ENCODE peak calls at places on chromosomes 4 and X, in six cellular contexts. L is aorta, F is right lobe of liver, M is body of pancreas, E is PC-3, N is uterus. U is an unnamed sample. For H3K4me1, the result is how much of the 10 kb centered on the place peaks cover.

GRCh38 chr4:6252051-6252450 is 17.6 kb upstream of the WFS1 start:
- DNase-seq in E (no peak), F (no peak), M (no peak), L (no peak), N (no peak), U (no peak)

GRCh38 chrX:35439042-35439639 is 359.0 kb upstream of the MAGEB16 start:
- DNase-seq in M (no peak), F (no peak), L (no peak), N (no peak), E (no peak), U (no peak)

GRCh38 chr4:92606227-92606626 is 302.5 kb downstream of the GRID2 start:
- DNase-seq in N (no peak), M (no peak), E (no peak), L (no peak), F (no peak), U (no peak)

GRCh38 chr4:84814100-84814750 is 152.3 kb downstream of the WDFY3 start:
- DNase-seq in L (no peak), F (no peak), N (peak), E (peak), M (peak), U (peak)

GRCh38 chr4:20474119-20474518 is 222.4 kb downstream of the SLIT2 start:
- DNase-seq in M (no peak), N (no peak), L (no peak), E (peak), F (no peak), U (no peak)

GRCh38 chr4:17962171-17962570 is 59.4 kb downstream of the LCORL start:
- DNase-seq in F (no peak), L (no peak), N (no peak), M (no peak), E (no peak), U (no peak)

GRCh38 chr4:30616943-30617646 is 103.1 kb upstream of the PCDH7 start:
- DNase-seq in F (no peak), L (no peak), M (no peak), E (no peak), N (no peak), U (no peak)

GRCh38 chr4:98434816-98435215 is 173.6 kb downstream of the RAP1GDS1 start:
- DNase-seq in N (no peak), L (no peak), E (no peak), M (no peak), F (no peak), U (no peak)

GRCh38 chrX:101659601-101660063 is at the start of gene ARMCX2:
- DNase-seq in F (no peak), N (peak), L (peak), E (no peak), M (peak), U (no peak)

GRCh38 chrX:103446665-103447302 is 70.4 kb downstream of the BEX3 start:
- DNase-seq in L (no peak), M (no peak), N (no peak), F (no peak), E (no peak), U (peak)

GRCh38 chrX:128699716-128700285 is 647.6 kb upstream of the ACTRT1 start:
- DNase-seq in M (no peak), N (no peak), L (no peak), F (no peak), E (no peak), U (no peak)

GRCh38 chrX:120999413-120999812 is 13.9 kb upstream of the CT47A1 start:
- DNase-seq in M (no peak), N (no peak), L (no peak), E (no peak), F (no peak), U (no peak)

GRCh38 chrX:41023098-41023497 is 62.1 kb upstream of the USP9X start:
- DNase-seq in F (no peak), E (no peak), N (no peak), M (no peak), L (no peak), U (no peak)

GRCh38 chr4:153241295-153241694 is 37.1 kb downstream of the TRIM2 start:
- DNase-seq in E (no peak), N (no peak), M (no peak), F (no peak), L (no peak), U (no peak)

GRCh38 chr4:113760094-113760851 is 1.3 kb downstream of the CAMK2D start:
- DNase-seq in E (peak), L (no peak), F (peak), N (peak), M (peak), U (no peak)

GRCh38 chr4:126825083-126825482 is 807.7 kb upstream of the INTU start:
- DNase-seq in L (no peak), E (no peak), N (no peak), F (no peak), M (no peak), U (no peak)

GRCh38 chr4:85147481-85148076 is 181.1 kb upstream of the WDFY3 start:
- DNase-seq in E (peak), F (no peak), L (no peak), M (peak), N (peak), U (no peak)

GRCh38 chrX:17531500-17531899 is 156.5 kb downstream of the NHS start:
- DNase-seq in E (no peak), N (no peak), F (no peak), M (no peak), L (no peak), U (no peak)

GRCh38 chrX:119757979-119758681 is at the start of gene SOWAHD:
- DNase-seq in E (peak), M (peak), L (no peak), F (peak), N (no peak), U (no peak)

GRCh38 chrX:17591741-17592110 is 145.6 kb upstream of the SCML1 start:
- DNase-seq in L (no peak), M (no peak), E (peak), N (peak), F (no peak), U (no peak)

GRCh38 chrX:31609130-31609529 is 537.3 kb upstream of the FTHL17 start:
- DNase-seq in F (no peak), L (no peak), E (peak), N (no peak), M (no peak), U (peak)

GRCh38 chr4:472881-473574 is 25.9 kb downstream of the ZNF721 start:
- DNase-seq in M (no peak), L (no peak), N (no peak), E (no peak), F (peak), U (no peak)

GRCh38 chr4:127997534-127998388 is 32.6 kb downstream of the ABHD18 start:
- DNase-seq in L (no peak), F (no peak), N (peak), E (peak), M (peak), U (no peak)

GRCh38 chr4:17280266-17280665 is 231.6 kb downstream of the QDPR start:
- DNase-seq in L (no peak), E (no peak), M (no peak), F (no peak), N (no peak), U (no peak)

GRCh38 chrX:40143001-40143400 is 45.2 kb upstream of the BCOR start:
- DNase-seq in F (no peak), N (no peak), L (no peak), M (no peak), E (no peak), U (no peak)

GRCh38 chr4:23878235-23878861 is 11.5 kb downstream of the PPARGC1A start:
- DNase-seq in N (no peak), E (no peak), M (no peak), L (no peak), F (no peak), U (no peak)

GRCh38 chrX:74438771-74439170 is 17.5 kb downstream of the SLC16A2 start:
- DNase-seq in L (no peak), N (no peak), M (no peak), F (no peak), E (no peak), U (no peak)

GRCh38 chr4:87179751-87180150 is 40.7 kb downstream of the KLHL8 start:
- DNase-seq in F (no peak), M (no peak), L (no peak), E (no peak), N (no peak), U (no peak)

DNA sequence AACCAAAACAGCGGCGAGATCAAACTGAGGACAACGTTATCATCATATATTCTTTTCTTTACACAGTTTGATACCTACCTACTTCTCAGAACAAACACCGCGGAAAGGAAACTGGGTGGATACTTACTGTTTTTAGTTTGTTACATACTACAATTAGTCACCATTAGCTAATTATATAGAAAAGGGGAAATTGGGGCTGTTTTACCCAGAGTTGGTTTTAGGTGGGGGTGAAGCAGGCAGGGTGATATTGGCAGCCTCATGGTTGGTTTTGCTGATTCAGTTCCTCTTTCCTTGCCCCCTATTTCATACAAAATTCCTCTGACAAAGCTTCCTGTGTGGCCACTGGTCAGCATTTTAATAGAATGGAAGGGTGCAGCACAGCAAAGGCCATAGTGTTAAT is 77.8 kb downstream of the SORBS2 start:
- DNase-seq in L (no peak), M (no peak), E (no peak), F (no peak), N (no peak), U (no peak)
- H3K4me1 ChIP-seq in L (under half), M (half or more), E (under half), F (under half), N (under half), U (under half)

DNA sequence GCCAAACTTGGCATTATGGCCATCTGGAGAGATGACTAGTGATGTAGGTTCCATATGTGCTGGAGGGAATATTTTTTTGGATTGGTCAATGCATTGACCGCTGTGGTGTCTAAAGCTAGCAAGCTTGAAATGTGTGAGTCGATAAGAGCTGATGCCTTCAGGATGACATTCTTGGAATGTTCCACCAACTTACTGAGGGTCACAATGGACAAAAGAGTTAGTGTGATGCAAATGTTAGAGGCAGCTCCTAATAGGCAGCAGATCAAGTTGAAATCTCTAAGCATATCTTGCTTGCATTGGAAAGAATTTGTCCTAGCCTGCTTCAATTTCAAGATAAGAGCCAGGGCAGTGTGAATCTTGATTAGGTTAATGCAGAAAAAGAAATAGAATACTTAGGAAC is 210.4 kb upstream of the AFF2 start:
- DNase-seq in E (no peak), L (no peak), N (no peak), M (no peak), F (no peak), U (no peak)
- H3K27ac ChIP-seq in E (no peak), L (no peak), N (no peak), M (no peak), F (no peak), U (no peak)

GRCh38 chr4:139316733-139317132 is 14.5 kb upstream of the NDUFC1 start:
- DNase-seq in N (no peak), E (no peak), F (no peak), M (no peak), L (no peak), U (no peak)

GRCh38 chr4:139324620-139325019 is 22.3 kb upstream of the NDUFC1 start:
- DNase-seq in E (no peak), N (no peak), M (no peak), L (peak), F (no peak), U (no peak)

GRCh38 chr4:139315221-139315675 is 13.0 kb upstream of the NDUFC1 start:
- DNase-seq in E (no peak), L (peak), M (no peak), N (no peak), F (no peak), U (no peak)

GRCh38 chr4:139317635-139318034 is 15.4 kb upstream of the NDUFC1 start:
- DNase-seq in E (no peak), M (no peak), F (no peak), L (no peak), N (no peak), U (no peak)

DNA sequence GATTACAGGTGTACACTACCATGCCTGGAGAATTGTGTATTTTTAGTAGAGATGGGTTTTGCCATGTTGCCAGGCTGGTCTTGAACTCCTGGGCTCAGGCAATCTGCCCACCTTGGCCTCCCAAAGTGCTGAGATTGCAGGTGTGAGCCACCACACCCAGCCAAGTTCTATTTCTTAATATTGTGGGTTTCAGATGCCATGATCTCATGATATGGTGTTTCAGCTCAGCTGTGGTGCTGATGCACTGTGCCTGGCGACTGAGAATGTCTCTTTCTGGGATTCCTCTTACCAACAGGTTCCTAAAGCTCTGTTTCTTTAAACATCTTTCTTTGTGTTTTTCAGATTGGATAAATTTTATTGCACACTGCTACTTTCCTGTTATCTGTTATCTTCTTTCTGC is 17.3 kb upstream of the NDUFC1 start:
- DNase-seq in N (no peak), M (no peak), E (no peak), F (no peak), L (peak), U (no peak)
- H3K4me1 ChIP-seq in N (under half), M (under half), E (under half), F (under half), L (under half), U (under half)

DNA sequence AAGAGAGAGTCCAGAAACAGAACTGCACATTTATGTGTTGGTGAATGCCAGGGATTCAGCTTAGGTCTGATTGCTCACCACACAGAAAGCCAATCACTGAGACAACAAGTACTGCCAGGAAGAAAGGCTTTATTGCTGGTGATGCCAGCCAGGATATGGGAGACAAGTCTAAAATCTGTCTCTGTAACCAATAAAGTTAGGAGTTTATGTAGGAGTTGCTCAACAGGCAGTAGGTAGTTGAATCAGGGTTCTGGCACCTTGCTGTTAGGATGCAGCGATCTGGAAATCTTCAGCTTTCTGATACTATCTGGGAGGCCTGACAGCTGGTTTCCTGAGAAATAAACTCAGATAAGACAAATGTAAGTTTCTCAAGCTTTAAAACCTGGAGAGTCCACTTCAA is 120.2 kb upstream of the ENPP6 start:
- DNase-seq in E (no peak), L (no peak), N (no peak), M (no peak), F (peak), U (no peak)
- H3K27ac ChIP-seq in E (no peak), L (no peak), N (no peak), M (no peak), F (no peak), U (no peak)

U was measured in RWPE2.